ENCODE peak calls at places on chromosomes 11 and 22, in six cellular contexts. N is stimulated activated CD8-positive, alpha-beta memory T cell treated with anti-CD3 and anti-CD28 coated beads, Interleukin-2, amount 100 ng/mL, for 1 hour; S is anterior cingulate cortex; B is NCI-H460; Y is kidney tubule cell; K is stimulated activated CD4-positive, alpha-beta T cell treated with anti-CD3 and anti-CD28 coated beads, Interleukin-15, amount 100 ng/mL, for 48 hours. L is an unnamed sample.

GRCh38 chr11:92681606-92682005 is 287.8 kb upstream of the MTNR1B start:
- DNase-seq in N (no peak), S (no peak), B (no peak), Y (no peak), K (no peak), L (no peak)

GRCh38 chr11:126917531-126918204 is 82.9 kb downstream of the KIRREL3 start:
- DNase-seq in N (no peak), S (peak; percentile 26), B (no peak), Y (peak; percentile 99), K (no peak), L (peak; percentile 47)

GRCh38 chr11:45885921-45886721 is 670 bp downstream of the MAPK8IP1 start:
- DNase-seq in N (no peak), S (no peak), B (no peak), Y (no peak), K (no peak), L (no peak)

GRCh38 chr11:71481101-71481960 is 28.3 kb downstream of the NADSYN1 start:
- DNase-seq in N (no peak), S (no peak), B (no peak), Y (no peak), K (no peak), L (no peak)

GRCh38 chr11:119810478-119811232 is 81.7 kb upstream of the NECTIN1 start:
- DNase-seq in N (no peak), S (no peak), B (no peak), Y (peak; percentile 8), K (no peak), L (no peak)

GRCh38 chr11:35779409-35779808 is 116.8 kb downstream of the TRIM44 start:
- DNase-seq in N (no peak), S (no peak), B (no peak), Y (peak; percentile 49), K (no peak), L (no peak)

GRCh38 chr11:86990079-86990478 is 34.9 kb upstream of the FZD4 start:
- DNase-seq in N (no peak), S (no peak), B (no peak), Y (peak; percentile 2), K (no peak), L (no peak)

GRCh38 chr22:42269407-42270177 is 861 bp downstream of the TCF20 start:
- DNase-seq in N (no peak), S (no peak), B (no peak), Y (peak; percentile 77), K (peak; percentile 49), L (peak; percentile 27)

GRCh38 chr11:46277313-46277622 is 194 bp upstream of the CREB3L1 start:
- DNase-seq in N (no peak), S (no peak), B (no peak), Y (peak; percentile 48), K (no peak), L (no peak)

GRCh38 chr11:16891964-16892363 is 122.2 kb downstream of the PLEKHA7 start:
- DNase-seq in N (no peak), S (no peak), B (no peak), Y (peak; percentile 75), K (no peak), L (no peak)

GRCh38 chr11:104841185-104841584 is 57.1 kb downstream of the CASP12 start:
- DNase-seq in N (no peak), S (no peak), B (no peak), Y (no peak), K (no peak), L (no peak)

GRCh38 chr11:111775024-111775710 is 9.0 kb upstream of the PPP2R1B start:
- DNase-seq in N (no peak), S (no peak), B (no peak), Y (no peak), K (no peak), L (no peak)

GRCh38 chr11:18361154-18361553 is 33.2 kb upstream of the LDHA start:
- DNase-seq in N (no peak), S (no peak), B (no peak), Y (no peak), K (no peak), L (no peak)

GRCh38 chr11:18780896-18781295 is 10.7 kb downstream of the PTPN5 start:
- DNase-seq in N (no peak), S (no peak), B (no peak), Y (no peak), K (no peak), L (no peak)

GRCh38 chr11:107689317-107690202 is 22.3 kb downstream of the SLN start:
- DNase-seq in N (no peak), S (no peak), B (peak; percentile 54), Y (peak; percentile 60), K (peak; percentile 4), L (peak; percentile 84)

GRCh38 chr22:49590381-49590780 is 237.3 kb downstream of the BRD1 start:
- DNase-seq in N (no peak), S (no peak), B (no peak), Y (no peak), K (no peak), L (no peak)

GRCh38 chr22:37803195-37803635 is 4.5 kb upstream of the GCAT start:
- DNase-seq in N (no peak), S (no peak), B (no peak), Y (no peak), K (no peak), L (no peak)

GRCh38 chr11:19181673-19182261 is 20.0 kb downstream of the CSRP3 start:
- DNase-seq in N (no peak), S (no peak), B (no peak), Y (no peak), K (no peak), L (no peak)

GRCh38 chr22:26770624-26771023 is 113.2 kb downstream of the MIAT start:
- DNase-seq in N (no peak), S (no peak), B (no peak), Y (no peak), K (no peak), L (no peak)

GRCh38 chr22:42716649-42717127 is 4.0 kb downstream of the A4GALT start:
- DNase-seq in N (no peak), S (no peak), B (no peak), Y (peak; percentile 44), K (no peak), L (no peak)

GRCh38 chr11:8826145-8826786 is 84.7 kb upstream of the AKIP1 start:
- DNase-seq in N (no peak), S (no peak), B (no peak), Y (no peak), K (no peak), L (no peak)

GRCh38 chr22:44524806-44525205 is 26.8 kb upstream of the RTL6 start:
- DNase-seq in N (no peak), S (no peak), B (no peak), Y (no peak), K (no peak), L (no peak)

GRCh38 chr11:92504534-92504933 is 279.9 kb downstream of the FAT3 start:
- DNase-seq in N (no peak), S (no peak), B (no peak), Y (no peak), K (no peak), L (no peak)

GRCh38 chr22:39997421-39997820 is 2.7 kb downstream of the FAM83F start:
- DNase-seq in N (no peak), S (no peak), B (no peak), Y (no peak), K (no peak), L (no peak)

GRCh38 chr11:114774599-114775365 is 96.5 kb downstream of the NXPE2 start:
- DNase-seq in N (no peak), S (peak; percentile 17), B (no peak), Y (peak; percentile 57), K (peak; percentile 4), L (peak; percentile 62)

GRCh38 chr22:30253205-30253852 is 6.8 kb upstream of the LIF start:
- DNase-seq in N (no peak), S (no peak), B (peak; percentile 87), Y (peak; percentile 98), K (no peak), L (peak; percentile 78)

GRCh38 chr11:7511405-7511804 is 2.4 kb upstream of the PPFIBP2 start:
- DNase-seq in N (no peak), S (peak; percentile 40), B (no peak), Y (peak; percentile 7), K (no peak), L (peak; percentile 73)

GRCh38 chr11:36296925-36297604 is 977 bp downstream of the PRR5L start:
- DNase-seq in N (no peak), S (no peak), B (peak; percentile 49), Y (no peak), K (no peak), L (no peak)

GRCh38 chr11:122727101-122727929 is 71.8 kb downstream of the UBASH3B start:
- DNase-seq in N (no peak), S (no peak), B (no peak), Y (no peak), K (no peak), L (no peak)

GRCh38 chr11:95599959-95600586 is 189.5 kb downstream of the FAM76B start:
- DNase-seq in N (no peak), S (no peak), B (no peak), Y (no peak), K (peak; percentile 2), L (no peak)

GRCh38 chr11:12281571-12282478 is 95.5 kb upstream of the PARVA start:
- DNase-seq in N (peak; percentile 71), S (peak; percentile 77), B (peak; percentile 65), Y (peak; percentile 81), K (peak; percentile 67), L (peak; percentile 94)

GRCh38 chr11:36394056-36394455 is 98.0 kb downstream of the PRR5L start:
- DNase-seq in N (no peak), S (no peak), B (no peak), Y (no peak), K (no peak), L (no peak)

GRCh38 chr22:49791682-49792081 is 36.0 kb downstream of the BRD1 start:
- DNase-seq in N (no peak), S (no peak), B (no peak), Y (no peak), K (no peak), L (no peak)

GRCh38 chr11:22792497-22792896 is 37.1 kb downstream of the SVIP start:
- DNase-seq in N (no peak), S (no peak), B (peak; percentile 44), Y (peak; percentile 69), K (no peak), L (peak; percentile 55)

GRCh38 chr22:45278125-45278524 is 6.6 kb upstream of the UPK3A start:
- DNase-seq in N (no peak), S (no peak), B (no peak), Y (no peak), K (no peak), L (no peak)

GRCh38 chr22:19951351-19951750 is 9.7 kb upstream of the TXNRD2 start:
- DNase-seq in N (no peak), S (no peak), B (no peak), Y (no peak), K (no peak), L (no peak)

GRCh38 chr11:61811831-61812230 is 5.0 kb downstream of the FADS1 start:
- DNase-seq in N (no peak), S (no peak), B (no peak), Y (no peak), K (no peak), L (no peak)

L was measured in head of caudate nucleus.